ENCODE peak calls at places on chromosomes 13 and 19, in four cellular contexts. L is SK-N-SH, U is K562, G is H1. E is an unnamed sample.

GRCh38 chr13:95530178-95530577 is 22.3 kb upstream of the CLDN10 start:
- DNase-seq in L (no peak), U (no peak), G (no peak), E (no peak)

GRCh38 chr19:15177269-15178116 is 23.3 kb downstream of the NOTCH3 start:
- DNase-seq in G (peak), L (peak), U (peak), E (peak)

GRCh38 chr19:7534531-7534980 is 961 bp upstream of the PNPLA6 start:
- DNase-seq in U (peak), G (peak), L (peak), E (peak)

GRCh38 chr19:41758846-41759245 is 3.5 kb downstream of the CEACAM6 start:
- DNase-seq in L (no peak), U (no peak), G (no peak), E (no peak)

GRCh38 chr19:14416743-14417214 is 2.4 kb downstream of the DDX39A start:
- DNase-seq in L (no peak), U (no peak), G (no peak), E (no peak)

GRCh38 chr19:17109962-17110598 is 34.5 kb downstream of the MYO9B start:
- DNase-seq in U (no peak), L (no peak), G (no peak), E (no peak)

GRCh38 chr19:44640518-44640917 is 3.2 kb upstream of the PVR start:
- DNase-seq in G (no peak), L (no peak), U (no peak), E (no peak)

GRCh38 chr19:5172859-5173577 is 167.6 kb downstream of the PTPRS start:
- DNase-seq in L (no peak), U (peak), G (no peak), E (no peak)

GRCh38 chr13:111117961-111118360 is 2.9 kb downstream of the ARHGEF7 start:
- DNase-seq in U (no peak), L (peak), G (no peak), E (no peak)

GRCh38 chr13:91576590-91576989 is 178.2 kb downstream of the GPC5 start:
- DNase-seq in G (peak), U (peak), L (no peak), E (peak)

GRCh38 chr13:79837741-79838450 is 356.9 kb downstream of the NDFIP2 start:
- DNase-seq in L (no peak), G (no peak), U (no peak), E (no peak)

GRCh38 chr13:30863796-30864195 is 42.3 kb upstream of the MEDAG start:
- DNase-seq in L (no peak), G (no peak), U (no peak), E (no peak)

GRCh38 chr13:30861836-30862467 is 44.1 kb upstream of the MEDAG start:
- DNase-seq in L (no peak), U (no peak), G (no peak), E (no peak)

GRCh38 chr13:30861163-30861562 is 44.9 kb upstream of the MEDAG start:
- DNase-seq in G (no peak), L (no peak), U (no peak), E (no peak)

GRCh38 chr13:30863231-30863630 is 42.8 kb upstream of the MEDAG start:
- DNase-seq in U (no peak), L (no peak), G (no peak), E (peak)

GRCh38 chr13:30862707-30863106 is 43.4 kb upstream of the MEDAG start:
- DNase-seq in L (no peak), G (no peak), U (no peak), E (peak)
- TF ChIP-seq TEAD4 in L (no peak), G (no peak), U (no peak), E (no peak)

DNA sequence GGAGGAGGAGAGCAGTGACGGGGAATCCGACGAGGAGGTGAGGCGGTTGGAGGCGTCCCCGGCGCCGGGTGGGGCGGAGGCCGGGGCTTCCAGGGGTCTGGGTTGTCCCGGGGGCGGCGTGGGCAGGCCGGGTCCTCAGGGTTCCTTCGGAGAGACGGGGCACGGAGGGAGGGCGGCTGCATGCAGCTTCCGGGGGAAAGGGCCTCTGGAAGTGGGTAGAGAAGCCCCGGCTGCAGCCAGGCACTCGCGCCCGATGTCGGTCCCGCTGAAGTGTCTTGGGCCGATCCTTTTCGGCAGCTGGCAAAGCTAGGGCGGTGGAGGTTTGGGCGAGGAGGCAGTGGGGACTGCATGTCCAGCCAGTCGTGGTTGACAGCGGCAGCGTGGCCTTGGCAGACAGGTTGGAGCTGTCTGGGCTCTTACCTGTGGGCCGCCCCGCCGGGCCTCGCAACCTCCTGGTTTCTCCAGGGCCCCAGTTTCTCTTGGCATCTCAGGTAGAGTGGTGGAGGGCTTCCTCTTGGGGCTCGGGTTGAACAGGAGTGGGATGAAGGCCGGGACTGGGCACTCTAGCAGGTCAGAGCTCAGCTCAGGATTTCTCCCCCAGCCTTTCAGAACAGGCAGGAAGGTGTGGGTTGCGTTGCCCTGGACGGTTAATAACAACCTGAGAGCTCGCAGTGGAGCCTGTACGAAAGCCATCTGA is 690 bp downstream of the KMT2B start:
- DNase-seq in G (peak), U (peak), L (peak), E (peak)
- TF ChIP-seq TEAD4 in G (no peak), U (no peak), L (no peak), E (no peak)

GRCh38 chr13:66077286-66077685 is 1152.8 kb downstream of the PCDH9 start:
- DNase-seq in G (no peak), L (no peak), U (peak), E (no peak)
- TF ChIP-seq TEAD4 in G (no peak), L (no peak), U (no peak), E (no peak)

GRCh38 chr13:109668433-109669233 is 117.8 kb downstream of the IRS2 start:
- DNase-seq in U (no peak), G (no peak), L (peak), E (no peak)

GRCh38 chr13:109667754-109668360 is 118.5 kb downstream of the IRS2 start:
- DNase-seq in L (peak), G (no peak), U (no peak), E (no peak)

GRCh38 chr13:109670776-109671175 is 115.6 kb downstream of the IRS2 start:
- DNase-seq in L (no peak), G (no peak), U (no peak), E (no peak)

GRCh38 chr13:109669956-109670355 is 116.4 kb downstream of the IRS2 start:
- DNase-seq in L (no peak), U (no peak), G (no peak), E (no peak)

GRCh38 chr13:109669234-109669612 is 117.2 kb downstream of the IRS2 start:
- DNase-seq in L (no peak), U (no peak), G (no peak), E (no peak)
- TF ChIP-seq TEAD4 in L (no peak), U (no peak), G (no peak), E (no peak)

DNA sequence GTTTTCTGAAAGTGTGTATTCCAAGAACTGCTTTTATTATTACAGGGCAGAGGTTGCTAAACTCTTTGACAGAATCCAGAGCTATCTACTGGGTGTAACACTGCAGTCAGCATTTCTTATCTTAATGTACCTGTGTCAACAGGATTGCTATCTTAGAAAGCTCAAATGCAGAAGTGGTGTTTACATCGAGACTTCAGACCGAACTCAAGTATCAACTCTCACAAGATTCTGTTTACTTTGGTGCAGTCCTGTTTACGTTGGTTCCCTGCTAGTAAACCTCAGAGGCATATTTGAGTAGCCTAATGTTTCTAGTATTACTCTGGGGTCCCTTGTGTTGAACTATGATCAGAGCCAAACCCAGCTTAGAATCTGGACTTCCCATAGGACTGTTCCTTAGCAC is 20.5 kb downstream of the SLC15A1 start:
- DNase-seq in G (no peak), L (no peak), U (no peak), E (no peak)
- TF ChIP-seq TEAD4 in G (no peak), L (no peak), U (no peak), E (no peak)

E was measured in WTC11.